ENCODE peak calls at places on chromosomes 7 and 10, in four cellular contexts. F is body of pancreas, C is mesenchymal stem cell, I is A549. K is an unnamed sample.

GRCh38 chr7:138008588-138009349 is 6.9 kb upstream of the CREB3L2 start:
- DNase-seq in F (peak; percentile 40), C (peak; percentile 69), I (peak; percentile 36), K (peak; percentile 77)

GRCh38 chr7:31058122-31058521 is 6.0 kb downstream of the ADCYAP1R1 start:
- DNase-seq in F (peak; percentile 11), C (no peak), I (no peak), K (no peak)

GRCh38 chr7:116218051-116218645 is 7.8 kb downstream of the TES start:
- DNase-seq in F (peak; percentile 20), C (peak; percentile 92), I (no peak), K (peak; percentile 93)

GRCh38 chr10:7378602-7379403 is 32.0 kb downstream of the SFMBT2 start:
- DNase-seq in F (no peak), C (no peak), I (no peak), K (no peak)

GRCh38 chr7:30252885-30253795 is 31.3 kb upstream of the ZNRF2 start:
- DNase-seq in F (peak; percentile 78), C (no peak), I (no peak), K (no peak)

GRCh38 chr10:107687702-107688101 is 523.2 kb upstream of the SORCS1 start:
- DNase-seq in F (peak; percentile 9), C (no peak), I (no peak), K (no peak)

GRCh38 chr7:16712916-16713315 is 40.6 kb upstream of the TSPAN13 start:
- DNase-seq in F (no peak), C (no peak), I (no peak), K (no peak)

GRCh38 chr10:22927661-22928403 is at the start of gene ARMC3:
- DNase-seq in F (peak; percentile 73), C (peak; percentile 78), I (peak; percentile 57), K (peak; percentile 16)

GRCh38 chr7:17289074-17289665 is 9.3 kb upstream of the AHR start:
- DNase-seq in F (peak; percentile 65), C (peak; percentile 53), I (no peak), K (peak; percentile 65)

GRCh38 chr7:150363872-150364271 is 4.8 kb upstream of the REPIN1 start:
- DNase-seq in F (no peak), C (no peak), I (no peak), K (no peak)

GRCh38 chr7:111796671-111797070 is 234.4 kb upstream of the IMMP2L start:
- DNase-seq in F (no peak), C (peak; percentile 20), I (no peak), K (peak; percentile 34)

GRCh38 chr10:77234599-77234998 is 403.0 kb downstream of the KCNMA1 start:
- DNase-seq in F (no peak), C (no peak), I (no peak), K (no peak)

GRCh38 chr7:103573479-103574058 is 127.6 kb upstream of the SLC26A5 start:
- DNase-seq in F (no peak), C (peak; percentile 41), I (peak; percentile 10), K (peak; percentile 65)

GRCh38 chr10:34816067-34817002 is 1.2 kb upstream of the PARD3 start:
- DNase-seq in F (no peak), C (peak; percentile 67), I (peak; percentile 28), K (peak; percentile 53)

GRCh38 chr7:130063036-130063435 is 7.3 kb upstream of the KLHDC10 start:
- DNase-seq in F (peak; percentile 32), C (peak; percentile 45), I (no peak), K (peak; percentile 44)

GRCh38 chr7:80640841-80641240 is 2.4 kb downstream of the CD36 start:
- DNase-seq in F (no peak), C (peak; percentile 75), I (no peak), K (peak; percentile 66)

GRCh38 chr7:139355320-139355719 is 4.4 kb upstream of the LUC7L2 start:
- DNase-seq in F (no peak), C (peak; percentile 36), I (no peak), K (no peak)

GRCh38 chr7:32116436-32116835 is 46.2 kb upstream of the PDE1C start:
- DNase-seq in F (no peak), C (no peak), I (no peak), K (no peak)

GRCh38 chr7:5699951-5700384 is 81.5 kb downstream of the RNF216 start:
- DNase-seq in F (peak; percentile 50), C (peak; percentile 68), I (no peak), K (no peak)

GRCh38 chr7:4113976-4114375 is 568.1 kb upstream of the FOXK1 start:
- DNase-seq in F (no peak), C (no peak), I (no peak), K (no peak)

GRCh38 chr10:132306951-132307751 is 599 bp downstream of the STK32C start:
- DNase-seq in F (peak; percentile 74), C (peak; percentile 44), I (peak; percentile 56), K (no peak)

GRCh38 chr7:106959753-106960152 is 84.8 kb upstream of the PRKAR2B start:
- DNase-seq in F (no peak), C (no peak), I (peak; percentile 10), K (no peak)

GRCh38 chr7:93958216-93958615 is 36.7 kb downstream of the GNG11 start:
- DNase-seq in F (no peak), C (no peak), I (no peak), K (peak; percentile 34)

GRCh38 chr7:28688651-28689050 is 269.5 kb downstream of the TRIL start:
- DNase-seq in F (no peak), C (peak; percentile 60), I (no peak), K (peak; percentile 61)

GRCh38 chr7:25389489-25390106 is 161.3 kb upstream of the NPVF start:
- DNase-seq in F (peak; percentile 60), C (peak; percentile 63), I (peak; percentile 38), K (peak; percentile 18)

GRCh38 chr10:45647118-45647517 is 25.5 kb downstream of the ZFAND4 start:
- DNase-seq in F (no peak), C (no peak), I (no peak), K (no peak)

GRCh38 chr10:117896517-117896916 is 150.2 kb downstream of the RAB11FIP2 start:
- DNase-seq in F (no peak), C (no peak), I (no peak), K (no peak)

GRCh38 chr10:72340510-72340895 is 14.2 kb downstream of the DNAJB12 start:
- DNase-seq in F (peak; percentile 69), C (peak; percentile 70), I (peak; percentile 56), K (no peak)

GRCh38 chr7:151853896-151854807 is 22.8 kb downstream of the PRKAG2 start:
- DNase-seq in F (no peak), C (no peak), I (no peak), K (no peak)

GRCh38 chr7:80443336-80443735 is 68.5 kb downstream of the GNAT3 start:
- DNase-seq in F (no peak), C (no peak), I (no peak), K (no peak)

GRCh38 chr7:41113663-41114062 is 589.2 kb downstream of the INHBA start:
- DNase-seq in F (no peak), C (no peak), I (no peak), K (no peak)

GRCh38 chr10:50470345-50470744 is 153.4 kb downstream of the SGMS1 start:
- DNase-seq in F (no peak), C (no peak), I (no peak), K (peak; percentile 7)

GRCh38 chr10:8133146-8133545 is 78.7 kb downstream of the GATA3 start:
- DNase-seq in F (no peak), C (no peak), I (no peak), K (peak; percentile 56)

GRCh38 chr7:22332481-22332880 is 24.5 kb downstream of the RAPGEF5 start:
- DNase-seq in F (peak; percentile 9), C (no peak), I (no peak), K (no peak)
- H3K4me1 ChIP-seq in F (peaks cover 70% of the 10 kb centered on the region), C (no peaks in the 10 kb centered on the region), I (no peaks in the 10 kb centered on the region), K (no peaks in the 10 kb centered on the region)

DNA sequence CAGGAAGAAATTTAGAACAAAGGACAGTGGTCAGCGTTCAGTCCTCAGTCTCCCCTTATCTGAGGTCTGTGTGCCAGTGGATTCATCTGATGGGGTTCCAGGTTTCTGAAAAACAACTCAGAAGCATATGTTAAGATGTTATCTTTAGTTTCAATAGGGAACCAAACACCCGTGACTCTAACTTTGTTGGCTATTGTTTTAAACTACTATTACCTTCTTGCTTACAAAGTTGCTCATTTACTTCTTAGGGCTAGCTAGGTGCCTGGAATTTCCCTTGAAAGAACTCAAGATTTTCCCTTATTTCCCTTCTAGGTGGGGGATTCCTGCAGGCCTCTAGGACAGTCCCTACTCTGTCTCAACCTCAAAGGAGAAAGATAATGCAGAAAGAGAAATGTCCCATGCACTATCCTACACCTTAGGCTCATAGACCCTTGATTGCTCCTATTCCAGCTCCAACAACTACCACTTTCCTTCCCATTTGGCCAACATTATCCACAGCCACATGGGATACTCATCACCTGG is 192.5 kb upstream of the LYZL1 start:
- DNase-seq in F (no peak), C (no peak), I (no peak), K (no peak)
- H3K4me1 ChIP-seq in F (no peaks in the 10 kb centered on the region), C (no peaks in the 10 kb centered on the region), I (no peaks in the 10 kb centered on the region), K (no peaks in the 10 kb centered on the region)

GRCh38 chr10:103892181-103892580 is 25.8 kb downstream of the STN1 start:
- DNase-seq in F (no peak), C (no peak), I (no peak), K (no peak)

GRCh38 chr10:103894454-103894853 is 23.5 kb downstream of the STN1 start:
- DNase-seq in F (peak; percentile 34), C (peak; percentile 59), I (no peak), K (peak; percentile 52)

GRCh38 chr10:103896225-103896624 is 21.8 kb downstream of the STN1 start:
- DNase-seq in F (peak; percentile 47), C (peak; percentile 80), I (no peak), K (peak; percentile 13)

GRCh38 chr10:103897241-103897774 is 20.7 kb downstream of the STN1 start:
- DNase-seq in F (no peak), C (no peak), I (no peak), K (no peak)

DNA sequence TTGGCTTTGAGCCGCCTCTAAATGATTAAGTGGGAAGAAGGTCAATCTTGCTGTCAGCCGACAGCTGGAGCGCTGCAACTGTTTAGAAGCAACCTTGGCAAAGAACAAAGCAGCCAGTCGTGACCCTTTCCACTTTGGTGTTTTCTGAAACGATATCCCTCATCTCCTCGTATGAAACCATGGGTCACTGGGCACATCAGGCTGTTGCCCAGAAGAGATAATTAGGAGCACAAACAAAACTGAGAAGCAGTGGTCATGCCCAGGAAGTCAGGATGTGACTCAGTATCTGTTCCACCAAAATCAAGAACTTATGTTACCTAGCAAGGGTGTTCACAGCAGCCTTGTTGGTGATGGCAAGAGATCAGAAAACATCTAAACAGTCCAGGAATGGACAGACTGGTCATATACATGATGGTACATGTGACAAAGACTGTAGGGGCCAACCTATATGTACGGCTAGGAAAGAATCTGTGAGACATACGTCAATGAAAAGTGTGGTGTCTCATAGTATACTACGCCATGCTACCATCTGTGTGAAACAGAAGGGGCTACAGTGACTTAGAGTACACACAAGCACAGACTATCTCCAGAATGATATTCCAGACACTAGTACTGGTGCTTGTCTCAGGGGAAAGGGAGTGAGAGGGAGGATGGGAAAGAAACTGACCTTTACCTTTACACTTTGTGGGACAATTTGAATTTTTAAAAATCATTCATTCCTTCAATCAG is 22.4 kb downstream of the STN1 start:
- DNase-seq in F (peak; percentile 51), C (peak; percentile 56), I (no peak), K (peak; percentile 69)
- H3K4me1 ChIP-seq in F (peaks cover 45% of the 10 kb centered on the region), C (peaks cover 7% of the 10 kb centered on the region), I (peaks cover 47% of the 10 kb centered on the region), K (peaks cover 17% of the 10 kb centered on the region)

GRCh38 chr7:77917500-77918262 is 119.1 kb downstream of the PHTF2 start:
- DNase-seq in F (peak; percentile 55), C (no peak), I (no peak), K (no peak)
- H3K4me1 ChIP-seq in F (peaks cover 20% of the 10 kb centered on the region), C (no peaks in the 10 kb centered on the region), I (no peaks in the 10 kb centered on the region), K (no peaks in the 10 kb centered on the region)

K was measured in fibroblast of lung.